ENCODE peak calls at places on chromosomes 16 and 17, in eight cellular contexts. M is A172, E is Peyer's patch, A is NCI-H2029, Y is neuronal stem cell, D is AG08395, B is endodermal cell, V is NCI-H345. C is an unnamed sample.

GRCh38 chr16:24986512-24987303 is 28.5 kb downstream of the ARHGAP17 start:
- DNase-seq in A (peak), M (peak), D (peak), Y (no peak), E (no peak), V (no peak), B (no peak), C (no peak)

GRCh38 chr16:19130852-19131808 is 17.4 kb downstream of the ITPRIPL2 start:
- DNase-seq in D (peak), M (peak), B (peak), A (peak), V (peak), Y (no peak), E (no peak), C (no peak)

GRCh38 chr17:14779236-14779635 is 478.4 kb downstream of the HS3ST3B1 start:
- DNase-seq in V (no peak), D (no peak), B (no peak), M (no peak), Y (no peak), A (no peak), E (no peak), C (no peak)

GRCh38 chr17:28093999-28094716 is 51.7 kb downstream of the NLK start:
- DNase-seq in V (no peak), B (no peak), E (no peak), M (no peak), A (no peak), Y (no peak), D (no peak), C (no peak)

GRCh38 chr16:4615389-4616046 is 830 bp upstream of the UBALD1 start:
- DNase-seq in M (no peak), V (no peak), D (no peak), Y (no peak), B (no peak), A (no peak), E (no peak), C (no peak)

GRCh38 chr16:51327001-51327400 is 175.9 kb upstream of the SALL1 start:
- DNase-seq in M (peak), B (no peak), V (no peak), A (no peak), Y (no peak), D (peak), E (no peak), C (no peak)

GRCh38 chr16:77043076-77043475 is 147.9 kb upstream of the MON1B start:
- DNase-seq in B (no peak), A (peak), M (no peak), V (no peak), D (no peak), Y (no peak), E (no peak), C (no peak)

GRCh38 chr16:22677024-22677830 is 136.7 kb upstream of the HS3ST2 start:
- DNase-seq in E (no peak), B (peak), D (no peak), V (no peak), A (no peak), Y (no peak), M (no peak), C (no peak)

GRCh38 chr16:82364690-82365089 is 194.7 kb upstream of the MPHOSPH6 start:
- DNase-seq in M (no peak), D (no peak), Y (no peak), E (no peak), V (no peak), A (no peak), B (no peak), C (no peak)

GRCh38 chr17:6024576-6024975 is 45.6 kb upstream of the WSCD1 start:
- DNase-seq in M (no peak), Y (no peak), B (no peak), A (no peak), E (no peak), D (no peak), V (no peak), C (no peak)

GRCh38 chr17:45895304-45895968 is 1.1 kb downstream of the MAPT start:
- DNase-seq in V (peak), Y (peak), M (no peak), A (peak), B (peak), D (no peak), E (no peak), C (peak)

GRCh38 chr17:11853321-11854151 is 143.7 kb downstream of the ZNF18 start:
- DNase-seq in D (no peak), M (peak), V (no peak), A (no peak), B (no peak), E (no peak), Y (no peak), C (no peak)

GRCh38 chr16:28321700-28322411 is 29.5 kb downstream of the SBK1 start:
- DNase-seq in V (no peak), D (peak), Y (no peak), E (peak), B (peak), M (no peak), A (no peak), C (no peak)

GRCh38 chr17:4156750-4157381 is 13.9 kb downstream of the CYB5D2 start:
- DNase-seq in M (no peak), A (no peak), D (no peak), E (no peak), V (no peak), B (peak), Y (no peak), C (no peak)

GRCh38 chr17:82217120-82217529 is 4.5 kb upstream of the CCDC57 start:
- DNase-seq in D (no peak), Y (no peak), V (no peak), M (peak), A (no peak), B (no peak), E (peak), C (no peak)

GRCh38 chr16:88810868-88811599 is 694 bp downstream of the APRT start:
- DNase-seq in V (peak), M (peak), A (peak), Y (no peak), B (peak), E (peak), D (peak), C (peak)

GRCh38 chr17:55571095-55571494 is 59.8 kb upstream of the SMIM36 start:
- DNase-seq in V (no peak), M (no peak), B (no peak), Y (no peak), A (no peak), D (no peak), E (no peak), C (no peak)

GRCh38 chr16:80158766-80159165 is 382.0 kb upstream of the DYNLRB2 start:
- DNase-seq in E (no peak), B (no peak), A (no peak), Y (no peak), D (peak), V (no peak), M (peak), C (no peak)

GRCh38 chr16:2042666-2043295 is 4.9 kb downstream of the NTHL1 start:
- DNase-seq in D (no peak), B (no peak), M (no peak), Y (no peak), A (peak), V (peak), E (no peak), C (no peak)

GRCh38 chr17:63932008-63932561 is at the start of gene CD79B:
- DNase-seq in M (no peak), B (no peak), D (no peak), E (no peak), Y (no peak), V (no peak), A (no peak), C (peak)

GRCh38 chr16:13697013-13697412 is 222.9 kb upstream of the ERCC4 start:
- DNase-seq in Y (no peak), M (no peak), A (no peak), E (no peak), B (no peak), D (no peak), V (no peak), C (no peak)

GRCh38 chr17:45022655-45023339 is 28.6 kb downstream of the DCAKD start:
- DNase-seq in V (no peak), D (no peak), Y (no peak), E (no peak), M (no peak), A (no peak), B (peak), C (no peak)

GRCh38 chr17:37190493-37190892 is 185.3 kb upstream of the C17orf78 start:
- DNase-seq in E (no peak), D (no peak), Y (no peak), B (no peak), V (no peak), A (no peak), M (no peak), C (no peak)

GRCh38 chr17:55388842-55389241 is 32.8 kb downstream of the MMD start:
- DNase-seq in V (no peak), E (no peak), A (no peak), B (peak), D (no peak), M (no peak), Y (peak), C (no peak)

GRCh38 chr17:56808503-56808902 is 25.2 kb downstream of the C17orf67 start:
- DNase-seq in A (no peak), E (no peak), M (no peak), D (no peak), B (no peak), Y (no peak), V (peak), C (no peak)

GRCh38 chr16:70252355-70252988 is 732 bp upstream of the EXOSC6 start:
- DNase-seq in Y (peak), D (no peak), M (no peak), B (peak), V (peak), E (no peak), A (no peak), C (no peak)

GRCh38 chr16:85555549-85556455 is 57.3 kb upstream of the GSE1 start:
- DNase-seq in D (peak), B (peak), E (peak), V (peak), A (peak), Y (no peak), M (no peak), C (peak)

GRCh38 chr16:11400076-11400475 is 54.8 kb downstream of the RMI2 start:
- DNase-seq in Y (no peak), A (no peak), V (no peak), B (no peak), D (no peak), M (no peak), E (no peak), C (no peak)

GRCh38 chr16:53209489-53209888 is 154.7 kb downstream of the CHD9 start:
- DNase-seq in E (no peak), D (no peak), B (no peak), A (no peak), Y (no peak), M (peak), V (no peak), C (no peak)

GRCh38 chr17:12549499-12549901 is 116.2 kb upstream of the MYOCD start:
- DNase-seq in E (no peak), M (no peak), A (no peak), Y (no peak), V (no peak), D (no peak), B (peak), C (no peak)

GRCh38 chr17:67435122-67435521 is 58.0 kb downstream of the PITPNC1 start:
- DNase-seq in D (no peak), V (no peak), B (no peak), E (no peak), Y (no peak), A (no peak), M (no peak), C (peak)

GRCh38 chr16:52405441-52405840 is 141.5 kb downstream of the TOX3 start:
- DNase-seq in D (no peak), E (no peak), A (no peak), V (no peak), B (no peak), M (no peak), Y (no peak), C (no peak)

GRCh38 chr16:50152386-50152806 is 710 bp upstream of the TENT4B start:
- DNase-seq in V (no peak), M (peak), A (no peak), B (peak), E (no peak), D (peak), Y (no peak), C (peak)

GRCh38 chr17:2214887-2215615 is 88.5 kb downstream of the SMG6 start:
- DNase-seq in V (no peak), M (peak), E (no peak), Y (no peak), D (peak), A (no peak), B (no peak), C (no peak)

C was measured in CD4-positive, alpha-beta T cell.